ENCODE peak calls at places on chromosomes 7 and 10, in eight cellular contexts. W is cardiac fibroblast, A is colonic mucosa, E is brain microvascular endothelial cell, I is A673, S is mammary epithelial cell, M is transverse colon, K is AG04449. Z is an unnamed sample.

GRCh38 chr7:38451840-38452239 is 178.4 kb upstream of the TARP start:
- DNase-seq in E (peak; percentile 29), K (no peak), M (no peak), I (peak; percentile 32), A (no peak), S (peak; percentile 4), W (peak; percentile 67), Z (peak; percentile 15)

GRCh38 chr10:79063071-79063491 is 5.7 kb upstream of the ZMIZ1 start:
- DNase-seq in I (no peak), E (no peak), S (no peak), A (peak; percentile 21), W (no peak), K (no peak), M (peak; percentile 8), Z (no peak)

GRCh38 chr7:14457567-14458453 is 444.7 kb downstream of the DGKB start:
- DNase-seq in K (peak; percentile 1), I (peak; percentile 88), A (peak; percentile 69), W (peak; percentile 93), M (peak; percentile 67), E (peak; percentile 79), S (peak; percentile 60), Z (peak; percentile 33)

GRCh38 chr7:155586843-155587440 is 40.6 kb upstream of the CNPY1 start:
- DNase-seq in W (no peak), M (no peak), A (no peak), K (no peak), S (no peak), I (no peak), E (no peak), Z (no peak)

GRCh38 chr10:62464308-62464707 is 90.1 kb downstream of the ZNF365 start:
- DNase-seq in S (no peak), M (no peak), K (no peak), E (no peak), A (no peak), I (no peak), W (peak; percentile 59), Z (no peak)

GRCh38 chr10:6493521-6494451 is 86.3 kb downstream of the PRKCQ start:
- DNase-seq in W (peak; percentile 13), A (no peak), K (no peak), I (no peak), M (no peak), S (peak; percentile 89), E (no peak), Z (no peak)

GRCh38 chr10:123840714-123841113 is 50.9 kb downstream of the CPXM2 start:
- DNase-seq in K (no peak), I (no peak), E (no peak), A (no peak), W (no peak), S (no peak), M (no peak), Z (no peak)

GRCh38 chr10:6070647-6071046 is 8.5 kb upstream of the IL2RA start:
- DNase-seq in E (no peak), S (no peak), W (no peak), A (no peak), I (no peak), K (no peak), M (no peak), Z (no peak)

GRCh38 chr10:132931258-132931657 is 11.1 kb downstream of the CFAP46 start:
- DNase-seq in M (no peak), I (no peak), S (no peak), W (no peak), E (no peak), A (no peak), K (no peak), Z (no peak)

GRCh38 chr7:101754432-101755159 is 62.8 kb upstream of the CUX1 start:
- DNase-seq in A (no peak), I (peak; percentile 51), W (peak; percentile 59), S (peak; percentile 45), M (no peak), K (no peak), E (peak; percentile 41), Z (peak; percentile 7)

GRCh38 chr10:105634283-105634682 is 993.2 kb downstream of the SORCS3 start:
- DNase-seq in W (no peak), M (no peak), E (no peak), I (no peak), K (no peak), A (no peak), S (no peak), Z (no peak)

GRCh38 chr10:125231116-125231812 is 70.9 kb upstream of the CTBP2 start:
- DNase-seq in S (peak; percentile 84), A (no peak), I (peak; percentile 13), M (no peak), K (peak; percentile 92), W (peak; percentile 92), E (peak; percentile 96), Z (peak; percentile 91)

GRCh38 chr7:26958834-26959233 is 94.4 kb upstream of the SKAP2 start:
- DNase-seq in E (peak; percentile 79), K (no peak), S (peak; percentile 92), A (no peak), M (no peak), W (peak; percentile 48), I (no peak), Z (peak; percentile 50)

GRCh38 chr7:74401137-74401859 is 52.4 kb upstream of the GTF2IRD1 start:
- DNase-seq in A (peak; percentile 84), M (peak; percentile 77), K (no peak), S (peak; percentile 42), I (peak; percentile 80), E (peak; percentile 48), W (peak; percentile 66), Z (no peak)

GRCh38 chr7:81600608-81601007 is 169.2 kb downstream of the HGF start:
- DNase-seq in A (no peak), K (peak; percentile 58), E (peak; percentile 91), W (peak; percentile 67), I (no peak), M (no peak), S (peak; percentile 46), Z (no peak)

GRCh38 chr10:484925-485661 is 204.4 kb downstream of the DIP2C start:
- DNase-seq in W (no peak), I (peak; percentile 25), E (peak; percentile 23), S (peak; percentile 25), K (no peak), M (no peak), A (peak; percentile 20), Z (no peak)

DNA sequence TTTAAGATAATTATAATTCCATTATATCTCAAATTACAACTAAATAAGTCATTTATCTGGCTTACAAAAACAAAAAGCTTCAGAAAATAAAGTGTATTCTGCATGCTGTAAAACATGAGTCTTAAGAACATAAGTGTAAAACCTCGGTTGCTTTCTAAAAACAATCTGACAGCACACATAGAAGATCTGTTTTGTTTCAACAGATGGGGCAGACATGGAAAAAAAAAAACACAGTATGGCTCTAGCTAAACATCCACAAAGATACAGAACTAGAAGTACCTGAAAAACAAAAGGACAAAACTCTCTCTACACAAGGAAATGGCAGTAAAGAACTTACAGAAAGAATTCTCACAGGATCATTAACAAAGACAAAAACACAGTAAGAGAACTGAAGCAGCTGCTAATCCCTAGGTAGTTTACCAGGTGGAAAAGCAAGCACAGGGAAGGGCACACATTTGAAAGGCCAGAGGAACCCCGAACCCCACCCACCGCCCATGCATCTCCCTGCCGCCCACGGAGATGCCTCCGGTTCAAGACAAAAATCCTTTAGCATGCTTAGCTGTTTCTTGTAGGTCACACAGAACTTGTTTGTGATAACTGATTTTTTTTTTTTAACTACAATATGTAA is 42.5 kb downstream of the DLD start:
- DNase-seq in S (no peak), M (no peak), W (no peak), A (no peak), K (no peak), E (no peak), I (no peak), Z (no peak)
- H3K4me3 ChIP-seq in S (no peak overlapping the region), M (no peak overlapping the region), W (no peak overlapping the region), A (no peak overlapping the region), K (no peak overlapping the region), E (no peak overlapping the region), I (no peak overlapping the region), Z (no peak overlapping the region)

GRCh38 chr10:3523309-3524050 is 261.5 kb downstream of the KLF6 start:
- DNase-seq in W (no peak), K (no peak), E (no peak), A (no peak), M (no peak), I (no peak), S (no peak), Z (no peak)

GRCh38 chr10:3525832-3526449 is 259.1 kb downstream of the KLF6 start:
- DNase-seq in S (peak; percentile 92), W (peak; percentile 98), I (peak; percentile 76), K (peak; percentile 92), E (peak; percentile 97), A (peak; percentile 26), M (peak; percentile 26), Z (peak; percentile 94)

GRCh38 chr10:3527144-3527543 is 257.9 kb downstream of the KLF6 start:
- DNase-seq in K (peak; percentile 53), A (no peak), S (no peak), M (no peak), I (no peak), E (no peak), W (peak; percentile 60), Z (no peak)

GRCh38 chr10:3526721-3527120 is 258.3 kb downstream of the KLF6 start:
- DNase-seq in W (peak; percentile 90), I (no peak), K (peak; percentile 77), E (peak; percentile 65), S (no peak), M (no peak), A (no peak), Z (no peak)

DNA sequence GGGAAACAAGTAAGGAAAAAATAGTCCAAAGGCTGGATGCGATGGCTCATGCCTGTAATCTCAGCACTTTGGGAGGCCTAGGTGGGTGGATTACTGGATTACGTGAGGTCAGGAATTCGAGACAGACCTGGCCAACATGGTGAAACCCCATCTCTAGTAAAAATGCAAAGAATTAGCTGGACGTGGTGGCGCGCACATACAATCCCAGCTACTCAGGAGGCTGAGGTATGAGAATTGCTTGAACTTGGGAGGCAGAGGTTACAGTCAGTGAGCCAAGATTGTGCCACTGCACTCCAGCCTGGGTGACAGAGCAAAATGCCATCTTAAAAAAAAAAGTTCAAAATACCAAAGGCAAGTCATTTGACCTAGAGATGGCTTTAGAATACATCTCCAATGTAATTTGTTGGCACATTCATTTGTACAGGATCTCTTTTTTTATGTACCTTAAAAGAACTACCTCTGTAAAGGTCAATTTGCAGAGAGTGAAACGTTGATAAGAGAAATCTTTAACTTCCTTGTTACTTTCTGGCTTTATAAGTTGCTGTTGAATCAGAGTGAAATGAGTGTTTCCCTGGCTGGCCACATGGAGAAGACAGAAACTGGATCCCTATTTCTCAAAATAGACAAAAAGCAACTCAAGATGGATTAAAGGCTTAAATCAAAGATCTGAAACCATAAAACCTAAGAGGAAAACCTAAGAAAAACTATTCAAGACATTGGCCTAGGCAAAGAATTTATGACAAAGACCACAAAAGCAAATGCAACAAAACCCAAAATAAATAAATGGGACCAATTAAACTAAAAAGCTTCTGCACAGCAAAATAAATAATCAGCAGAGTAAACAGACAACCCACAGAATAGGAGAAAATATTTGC is 260.7 kb downstream of the KLF6 start:
- DNase-seq in A (peak; percentile 12), K (no peak), M (no peak), E (no peak), W (no peak), S (no peak), I (no peak), Z (no peak)
- TF ChIP-seq CTCF in A (no peak), K (no peak), M (no peak), E (no peak), W (no peak), S (no peak), I (no peak), Z (no peak)

GRCh38 chr10:96089116-96089515 is 41.0 kb upstream of the ZNF518A start:
- DNase-seq in E (no peak), S (no peak), W (no peak), M (no peak), A (no peak), K (no peak), I (no peak), Z (peak; percentile 18)
- H3K4me3 ChIP-seq in E (peak overlapping the region; percentile 87), S (peak overlapping the region; percentile 59), W (peak overlapping the region; percentile 72), M (no peak overlapping the region), A (peak overlapping the region; percentile 47), K (no peak overlapping the region), I (peak overlapping the region; percentile 80), Z (peak overlapping the region; percentile 70)

GRCh38 chr10:119523916-119524719 is 18.4 kb downstream of the RGS10 start:
- DNase-seq in M (no peak), I (no peak), S (no peak), W (no peak), A (no peak), K (no peak), E (no peak), Z (no peak)
- TF ChIP-seq CTCF in M (no peak), I (no peak), S (no peak), W (no peak), A (no peak), K (no peak), E (no peak), Z (no peak)

Z was measured in epithelial cell of proximal tubule.